ENCODE peak calls at places on chromosomes 11 and 22, in nine cellular contexts. E, T, O, L, A, H, N, Q and S are unnamed samples.

GRCh38 chr22:50157976-50158375 is 12.6 kb upstream of the PANX2 start:
- DNase-seq in Q (no peak), T (no peak), O (no peak), L (no peak), A (no peak), E (no peak), N (no peak), H (no peak), S (no peak)

GRCh38 chr11:117814766-117815261 is 9.7 kb downstream of the FXYD2 start:
- DNase-seq in E (peak), O (peak), T (peak), H (peak), Q (no peak), L (peak), A (no peak), N (peak), S (no peak)

GRCh38 chr22:31286360-31287255 is 5.7 kb downstream of the PIK3IP1 start:
- DNase-seq in N (no peak), O (no peak), E (peak), T (peak), Q (no peak), A (no peak), H (peak), L (peak), S (no peak)

GRCh38 chr22:27531782-27532530 is 269.6 kb downstream of the MN1 start:
- DNase-seq in O (peak), H (no peak), N (no peak), E (no peak), Q (peak), L (no peak), T (no peak), A (no peak), S (peak)

GRCh38 chr11:16923987-16924386 is 90.2 kb downstream of the PLEKHA7 start:
- DNase-seq in L (no peak), T (no peak), Q (no peak), H (no peak), E (no peak), O (no peak), A (no peak), N (no peak), S (no peak)

GRCh38 chr22:28589102-28589501 is 90.5 kb downstream of the TTC28 start:
- DNase-seq in Q (no peak), T (no peak), N (no peak), H (no peak), E (no peak), A (no peak), O (no peak), L (no peak), S (no peak)

GRCh38 chr11:113345978-113346377 is 31.6 kb downstream of the TTC12 start:
- DNase-seq in O (no peak), E (no peak), A (no peak), N (no peak), L (no peak), T (no peak), Q (no peak), H (no peak), S (no peak)

GRCh38 chr11:96367357-96367756 is 22.4 kb downstream of the CCDC82 start:
- DNase-seq in E (no peak), H (no peak), O (no peak), T (no peak), N (no peak), Q (no peak), A (no peak), L (no peak), S (no peak)

GRCh38 chr22:46150615-46151423 is 493 bp downstream of the PPARA start:
- DNase-seq in A (no peak), H (peak), Q (no peak), O (no peak), T (peak), E (peak), L (peak), N (peak), S (no peak)

GRCh38 chr11:2197771-2198520 is 26.3 kb upstream of the TH start:
- DNase-seq in A (no peak), T (no peak), Q (no peak), H (no peak), O (no peak), E (no peak), N (no peak), L (no peak), S (no peak)

GRCh38 chr11:121473064-121473777 is 20.5 kb upstream of the SORL1-AS1 start:
- DNase-seq in O (no peak), H (no peak), E (no peak), Q (no peak), N (no peak), T (no peak), A (no peak), L (no peak), S (no peak)

GRCh38 chr11:37811349-37811748 is 1213.3 kb upstream of the RAG2 start:
- DNase-seq in H (no peak), N (no peak), E (no peak), A (no peak), Q (no peak), L (peak), T (no peak), O (no peak), S (peak)

GRCh38 chr11:78031629-78032028 is 8.6 kb upstream of the KCTD14 start:
- DNase-seq in N (no peak), H (no peak), Q (no peak), O (no peak), T (no peak), L (no peak), A (no peak), E (no peak), S (no peak)

GRCh38 chr22:19877626-19878339 is 23.1 kb upstream of the GNB1L start:
- DNase-seq in L (peak), O (no peak), Q (no peak), A (no peak), H (no peak), E (no peak), N (no peak), T (no peak), S (no peak)